ENCODE peak calls at places on chromosomes 5 and 9, in six cellular contexts. One of them, this sample, is unnamed.

GRCh38 chr5:164475339-164475977 is 970.0 kb downstream of the MAT2B start:
- DNase-seq in HEK293T: peak
- DNase-seq in A549: peak
- DNase-seq in GM12878: no peak
- DNase-seq in K562: peak
- DNase-seq in HepG2: peak
- DNase-seq in this sample: peak

GRCh38 chr5:140794594-140795258 is at the start of gene PCDHA2:
- DNase-seq in A549: peak
- DNase-seq in GM12878: no peak
- DNase-seq in HEK293T: no peak
- DNase-seq in HepG2: no peak
- DNase-seq in K562: peak
- DNase-seq in this sample: no peak

GRCh38 chr9:16360247-16360646 is 510.2 kb downstream of the BNC2 start:
- DNase-seq in K562: no peak
- DNase-seq in GM12878: no peak
- DNase-seq in A549: no peak
- DNase-seq in HEK293T: no peak
- DNase-seq in HepG2: no peak
- DNase-seq in this sample: no peak

GRCh38 chr5:160175438-160176218 is 53.7 kb upstream of the FABP6 start:
- DNase-seq in HEK293T: no peak
- DNase-seq in GM12878: no peak
- DNase-seq in HepG2: no peak
- DNase-seq in A549: no peak
- DNase-seq in K562: no peak
- DNase-seq in this sample: peak

GRCh38 chr9:129624168-129624759 is 1.7 kb upstream of the NTMT1 start:
- DNase-seq in K562: peak
- DNase-seq in HepG2: peak
- DNase-seq in A549: peak
- DNase-seq in GM12878: no peak
- DNase-seq in HEK293T: peak
- DNase-seq in this sample: peak

GRCh38 chr5:77960863-77961396 is 184.8 kb upstream of the TBCA start:
- DNase-seq in HEK293T: no peak
- DNase-seq in HepG2: no peak
- DNase-seq in GM12878: no peak
- DNase-seq in K562: no peak
- DNase-seq in A549: no peak
- DNase-seq in this sample: no peak

GRCh38 chr5:6770826-6771607 is 57.8 kb downstream of the TENT4A start:
- DNase-seq in HEK293T: no peak
- DNase-seq in A549: no peak
- DNase-seq in K562: no peak
- DNase-seq in GM12878: no peak
- DNase-seq in HepG2: no peak
- DNase-seq in this sample: no peak

GRCh38 chr5:98933446-98934072 is 4.8 kb upstream of the CHD1 start:
- DNase-seq in A549: no peak
- DNase-seq in K562: no peak
- DNase-seq in HEK293T: no peak
- DNase-seq in HepG2: no peak
- DNase-seq in GM12878: peak
- DNase-seq in this sample: no peak

GRCh38 chr5:12133520-12133919 is 229.3 kb upstream of the CTNND2 start:
- DNase-seq in HepG2: no peak
- DNase-seq in HEK293T: no peak
- DNase-seq in GM12878: no peak
- DNase-seq in K562: no peak
- DNase-seq in A549: no peak
- DNase-seq in this sample: no peak

GRCh38 chr9:125966959-125967711 is 220.0 kb downstream of the PBX3 start:
- DNase-seq in K562: no peak
- DNase-seq in A549: no peak
- DNase-seq in GM12878: no peak
- DNase-seq in HEK293T: no peak
- DNase-seq in HepG2: no peak
- DNase-seq in this sample: no peak

GRCh38 chr5:73751254-73751914 is 125.4 kb downstream of the ARHGEF28 start:
- DNase-seq in HepG2: no peak
- DNase-seq in HEK293T: no peak
- DNase-seq in GM12878: no peak
- DNase-seq in K562: no peak
- DNase-seq in A549: no peak
- DNase-seq in this sample: no peak

GRCh38 chr9:126055386-126055785 is 271.2 kb upstream of the MVB12B start:
- DNase-seq in A549: no peak
- DNase-seq in GM12878: no peak
- DNase-seq in HepG2: no peak
- DNase-seq in K562: no peak
- DNase-seq in HEK293T: no peak
- DNase-seq in this sample: peak

GRCh38 chr5:177369050-177369912 is 11.6 kb downstream of the RGS14 start:
- DNase-seq in HEK293T: peak
- DNase-seq in GM12878: no peak
- DNase-seq in HepG2: no peak
- DNase-seq in K562: peak
- DNase-seq in A549: peak
- DNase-seq in this sample: no peak

GRCh38 chr9:87596862-87597261 is 99.2 kb downstream of the DAPK1 start:
- DNase-seq in A549: no peak
- DNase-seq in HEK293T: no peak
- DNase-seq in K562: no peak
- DNase-seq in HepG2: no peak
- DNase-seq in GM12878: no peak
- DNase-seq in this sample: no peak

GRCh38 chr9:134363450-134363849 is 37.2 kb downstream of the RXRA start:
- DNase-seq in HEK293T: no peak
- DNase-seq in GM12878: no peak
- DNase-seq in K562: no peak
- DNase-seq in A549: no peak
- DNase-seq in HepG2: no peak
- DNase-seq in this sample: no peak

GRCh38 chr5:134226441-134227192 is 744 bp upstream of the PPP2CA start:
- DNase-seq in HepG2: peak
- DNase-seq in GM12878: no peak
- DNase-seq in A549: peak
- DNase-seq in K562: no peak
- DNase-seq in HEK293T: no peak
- DNase-seq in this sample: peak
- TF ChIP-seq BHLHE40 in HepG2: no peak
- TF ChIP-seq BHLHE40 in GM12878: peak
- TF ChIP-seq BHLHE40 in A549: no peak
- TF ChIP-seq BHLHE40 in K562: no peak
- TF ChIP-seq BHLHE40 in HEK293T: no peak
- TF ChIP-seq BHLHE40 in this sample: no peak

DNA sequence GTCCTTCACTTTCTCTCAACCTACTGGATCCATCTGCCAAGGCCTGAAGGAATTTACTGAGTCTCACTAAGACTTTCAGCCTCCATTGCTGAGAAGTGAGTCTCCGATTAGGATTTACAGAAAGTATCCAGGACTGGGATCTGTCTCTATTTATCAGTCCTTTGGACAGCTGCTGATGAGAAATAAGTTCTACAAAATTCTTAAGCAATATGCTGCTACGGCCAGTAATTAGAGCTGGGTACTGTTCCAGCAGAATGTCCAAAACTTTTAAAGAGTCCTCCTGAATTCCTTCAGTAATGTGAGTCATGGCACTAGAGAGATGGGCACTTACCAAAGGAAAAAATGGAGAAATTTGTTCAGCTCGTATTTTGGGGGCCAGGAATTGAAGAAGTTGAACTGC is 5.9 kb downstream of the TEX10 start:
- DNase-seq in HEK293T: no peak
- DNase-seq in A549: no peak
- DNase-seq in K562: no peak
- DNase-seq in HepG2: no peak
- DNase-seq in GM12878: no peak
- DNase-seq in this sample: peak
- TF ChIP-seq BHLHE40 in HEK293T: no peak
- TF ChIP-seq BHLHE40 in A549: no peak
- TF ChIP-seq BHLHE40 in K562: no peak
- TF ChIP-seq BHLHE40 in HepG2: no peak
- TF ChIP-seq BHLHE40 in GM12878: no peak
- TF ChIP-seq BHLHE40 in this sample: no peak

DNA sequence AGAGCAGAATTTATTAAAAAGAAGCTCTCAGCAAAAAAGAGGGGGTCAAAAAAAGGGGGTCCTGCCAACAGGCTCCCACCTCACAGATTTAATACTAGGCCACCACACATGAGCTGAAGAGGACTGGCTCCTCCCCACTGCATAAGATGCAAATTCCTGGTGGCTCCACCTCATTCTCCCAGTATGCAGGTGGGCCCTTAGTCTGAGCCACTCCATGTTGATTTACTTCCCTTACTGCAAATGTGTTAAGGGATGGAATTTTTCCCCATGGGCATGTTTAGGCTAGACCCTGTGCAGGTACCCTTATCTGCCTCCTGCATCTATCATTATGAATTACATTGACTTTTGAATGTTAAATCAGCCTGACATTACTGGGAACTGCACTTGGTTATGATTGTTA is 82.9 kb downstream of the ISOC1 start:
- DNase-seq in HepG2: no peak
- DNase-seq in K562: no peak
- DNase-seq in HEK293T: no peak
- DNase-seq in GM12878: no peak
- DNase-seq in A549: no peak
- DNase-seq in this sample: no peak
- TF ChIP-seq BHLHE40 in HepG2: no peak
- TF ChIP-seq BHLHE40 in K562: no peak
- TF ChIP-seq BHLHE40 in HEK293T: no peak
- TF ChIP-seq BHLHE40 in GM12878: no peak
- TF ChIP-seq BHLHE40 in A549: no peak
- TF ChIP-seq BHLHE40 in this sample: no peak

GRCh38 chr9:93574900-93575705 is 1.3 kb upstream of the PHF2 start:
- DNase-seq in A549: no peak
- DNase-seq in GM12878: no peak
- DNase-seq in HepG2: no peak
- DNase-seq in K562: no peak
- DNase-seq in HEK293T: no peak
- DNase-seq in this sample: no peak

GRCh38 chr9:93572636-93573035 is 3.7 kb upstream of the PHF2 start:
- DNase-seq in HepG2: no peak
- DNase-seq in A549: no peak
- DNase-seq in GM12878: no peak
- DNase-seq in K562: no peak
- DNase-seq in HEK293T: no peak
- DNase-seq in this sample: no peak

GRCh38 chr9:93574091-93574899 is 2.1 kb upstream of the PHF2 start:
- DNase-seq in HEK293T: no peak
- DNase-seq in K562: no peak
- DNase-seq in GM12878: no peak
- DNase-seq in HepG2: no peak
- DNase-seq in A549: no peak
- DNase-seq in this sample: no peak

GRCh38 chr9:93575706-93576295 is 583 bp upstream of the PHF2 start:
- DNase-seq in HEK293T: peak
- DNase-seq in GM12878: no peak
- DNase-seq in HepG2: no peak
- DNase-seq in K562: peak
- DNase-seq in A549: peak
- DNase-seq in this sample: peak

DNA sequence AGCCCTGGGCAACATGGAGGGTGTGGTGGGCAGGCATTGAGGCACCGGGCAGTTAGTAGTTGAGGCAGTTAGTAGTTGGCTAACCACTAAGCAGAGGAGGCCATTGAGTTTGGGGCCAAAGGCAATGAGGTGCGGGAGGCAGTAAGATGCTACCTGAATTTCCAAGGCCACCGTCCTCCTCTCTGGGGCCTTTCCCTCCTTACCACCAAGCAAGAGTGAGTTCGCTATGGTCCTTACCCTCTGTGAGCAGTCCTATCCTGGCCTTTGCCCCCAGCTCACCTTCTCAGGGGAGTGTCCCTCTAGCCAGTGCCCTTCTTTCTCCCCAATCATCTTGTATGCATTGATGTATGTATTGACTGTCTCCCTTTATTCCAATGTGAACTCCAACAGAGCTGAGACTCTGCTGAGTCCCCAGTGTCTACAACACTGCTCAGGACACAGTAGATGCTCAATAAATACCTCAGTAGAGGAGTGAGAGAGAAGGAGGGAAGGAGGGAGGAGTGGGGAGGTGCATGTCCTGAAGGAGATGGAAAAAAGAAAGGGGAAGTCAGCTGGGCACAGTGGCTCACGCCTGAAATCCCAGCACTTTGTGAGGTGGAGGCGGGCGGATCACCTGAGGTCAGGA is 3.1 kb upstream of the PHF2 start:
- DNase-seq in HEK293T: no peak
- DNase-seq in A549: no peak
- DNase-seq in HepG2: no peak
- DNase-seq in K562: no peak
- DNase-seq in GM12878: no peak
- DNase-seq in this sample: no peak
- TF ChIP-seq BHLHE40 in HEK293T: no peak
- TF ChIP-seq BHLHE40 in A549: no peak
- TF ChIP-seq BHLHE40 in HepG2: no peak
- TF ChIP-seq BHLHE40 in K562: no peak
- TF ChIP-seq BHLHE40 in GM12878: no peak
- TF ChIP-seq BHLHE40 in this sample: no peak

GRCh38 chr9:18905883-18906649 is 126.9 kb downstream of the SAXO1 start:
- DNase-seq in HEK293T: no peak
- DNase-seq in GM12878: no peak
- DNase-seq in A549: no peak
- DNase-seq in HepG2: no peak
- DNase-seq in K562: no peak
- DNase-seq in this sample: peak
- TF ChIP-seq BHLHE40 in HEK293T: no peak
- TF ChIP-seq BHLHE40 in GM12878: no peak
- TF ChIP-seq BHLHE40 in A549: no peak
- TF ChIP-seq BHLHE40 in HepG2: no peak
- TF ChIP-seq BHLHE40 in K562: no peak
- TF ChIP-seq BHLHE40 in this sample: no peak

GRCh38 chr9:120532475-120532874 is 47.5 kb downstream of the CDK5RAP2 start:
- DNase-seq in A549: peak
- DNase-seq in GM12878: no peak
- DNase-seq in K562: no peak
- DNase-seq in HEK293T: no peak
- DNase-seq in HepG2: no peak
- DNase-seq in this sample: no peak
- TF ChIP-seq BHLHE40 in A549: no peak
- TF ChIP-seq BHLHE40 in GM12878: no peak
- TF ChIP-seq BHLHE40 in K562: no peak
- TF ChIP-seq BHLHE40 in HEK293T: no peak
- TF ChIP-seq BHLHE40 in HepG2: no peak
- TF ChIP-seq BHLHE40 in this sample: no peak